ENCODE peak calls at places on chromosomes 1 and 21, in four cellular contexts. N is GM12891; A is SK-N-MC; Y is stimulated activated CD4-positive, alpha-beta T cell treated with anti-CD3 and anti-CD28 coated beads, Interleukin-1b, Interleukin-23, amount 100 ng/mL, for 4 hours. O is an unnamed sample.

GRCh38 chr1:77888071-77888428 is 374 bp upstream of the NEXN start:
- DNase-seq in N (no peak), A (no peak), Y (no peak), O (no peak)

GRCh38 chr1:225944387-225944786 is 3.4 kb upstream of the LEFTY2 start:
- DNase-seq in A (no peak), N (no peak), Y (no peak), O (no peak)

GRCh38 chr1:228180271-228180987 is 14.8 kb downstream of the IBA57 start:
- DNase-seq in A (no peak), Y (no peak), N (no peak), O (no peak)

GRCh38 chr1:29786195-29786594 is 549.9 kb downstream of the PTPRU start:
- DNase-seq in Y (no peak), A (no peak), N (no peak), O (no peak)

GRCh38 chr1:84387480-84388163 is 10.7 kb upstream of the DNASE2B start:
- DNase-seq in N (no peak), A (no peak), Y (no peak), O (no peak)

GRCh38 chr1:26413031-26413430 is 2.4 kb downstream of the LIN28A start:
- DNase-seq in Y (no peak), N (no peak), A (no peak), O (no peak)

GRCh38 chr1:50968884-50969610 is 998 bp upstream of the CDKN2C start:
- DNase-seq in A (no peak), Y (peak), N (peak), O (no peak)

GRCh38 chr1:16617101-16617727 is 3.9 kb upstream of the NBPF1 start:
- DNase-seq in A (no peak), Y (no peak), N (no peak), O (no peak)

GRCh38 chr1:155170806-155171205 is 2.3 kb downstream of the KRTCAP2 start:
- DNase-seq in A (no peak), Y (no peak), N (no peak), O (no peak)

GRCh38 chr1:54362881-54363340 is 43.3 kb downstream of the SSBP3 start:
- DNase-seq in Y (no peak), A (no peak), N (no peak), O (no peak)

GRCh38 chr1:230594374-230594773 is 47.9 kb upstream of the COG2 start:
- DNase-seq in N (no peak), A (no peak), Y (no peak), O (no peak)

GRCh38 chr1:19310720-19311502 is 1.0 kb downstream of the AKR7A2 start:
- DNase-seq in A (no peak), N (no peak), Y (no peak), O (no peak)

GRCh38 chr21:45076245-45076661 is 1.9 kb downstream of the ADARB1 start:
- DNase-seq in A (no peak), Y (no peak), N (no peak), O (no peak)

GRCh38 chr1:43315963-43316737 is 15.4 kb downstream of the TIE1 start:
- DNase-seq in A (no peak), Y (no peak), N (no peak), O (no peak)

GRCh38 chr21:38503588-38503987 is 5.3 kb upstream of the ERG start:
- DNase-seq in N (no peak), A (peak), Y (no peak), O (no peak)

GRCh38 chr1:154719586-154720327 is 111.8 kb upstream of the ADAR start:
- DNase-seq in N (no peak), A (no peak), Y (no peak), O (no peak)

GRCh38 chr1:205786599-205786998 is 11.3 kb upstream of the RAB29 start:
- DNase-seq in Y (no peak), N (no peak), A (no peak), O (no peak)

GRCh38 chr1:75745276-75745675 is 20.8 kb downstream of the ACADM start:
- DNase-seq in A (no peak), N (no peak), Y (no peak), O (no peak)

GRCh38 chr21:42156690-42157605 is 62.0 kb upstream of the ABCG1 start:
- DNase-seq in N (no peak), A (no peak), Y (no peak), O (no peak)

GRCh38 chr1:211775208-211775607 is 55.4 kb downstream of the LPGAT1 start:
- DNase-seq in Y (no peak), N (no peak), A (no peak), O (no peak)

GRCh38 chr1:23964235-23964668 is 4.6 kb downstream of the PNRC2 start:
- DNase-seq in A (no peak), Y (no peak), N (no peak), O (no peak)

GRCh38 chr1:16181887-16182719 is 26.2 kb upstream of the EPHA2 start:
- DNase-seq in Y (no peak), N (no peak), A (no peak), O (no peak)

GRCh38 chr1:212594640-212595039 is 13.9 kb upstream of the ATF3 start:
- DNase-seq in A (no peak), N (no peak), Y (no peak), O (no peak)

GRCh38 chr1:155643230-155643629 is 33.2 kb downstream of the MSTO1 start:
- DNase-seq in Y (no peak), N (no peak), A (no peak), O (no peak)

GRCh38 chr1:192260076-192260475 is 56.7 kb upstream of the RGS21 start:
- DNase-seq in N (no peak), A (no peak), Y (no peak), O (no peak)

GRCh38 chr1:44222397-44223334 is 9.4 kb downstream of the DMAP1 start:
- DNase-seq in Y (no peak), A (no peak), N (no peak), O (no peak)

GRCh38 chr1:160774886-160775719 is 20.9 kb upstream of the LY9 start:
- DNase-seq in Y (no peak), A (no peak), N (no peak), O (no peak)

GRCh38 chr1:181469829-181470228 is 13.5 kb upstream of the CACNA1E start:
- DNase-seq in N (no peak), Y (no peak), A (no peak), O (no peak)

GRCh38 chr1:198788561-198789064 is 149.8 kb downstream of the PTPRC start:
- DNase-seq in A (no peak), N (no peak), Y (no peak), O (no peak)

GRCh38 chr1:151936653-151937052 is 27.3 kb upstream of the THEM4 start:
- DNase-seq in N (no peak), A (no peak), Y (no peak), O (no peak)

GRCh38 chr1:200029035-200029623 is 1.6 kb downstream of the NR5A2 start:
- DNase-seq in N (no peak), A (no peak), Y (no peak), O (no peak)

GRCh38 chr1:161115132-161115711 is 2.6 kb downstream of the PFDN2 start:
- DNase-seq in N (no peak), Y (no peak), A (no peak), O (no peak)

GRCh38 chr1:10674700-10675598 is 121.5 kb downstream of the CASZ1 start:
- DNase-seq in Y (no peak), N (no peak), A (no peak), O (no peak)

GRCh38 chr1:97252076-97252475 is 530.5 kb downstream of the PTBP2 start:
- DNase-seq in Y (no peak), N (no peak), A (no peak), O (no peak)